ENCODE peak calls at places on chromosomes 3 and 15, in five cellular contexts. One of them, this sample, is unnamed.

GRCh38 chr15:97566957-97567356 is 393.5 kb upstream of the ARRDC4 start:
- DNase-seq in breast epithelium: no peak
- DNase-seq in left ventricle myocardium inferior: no peak
- DNase-seq in A549: no peak
- DNase-seq in NCI-H774: no peak
- DNase-seq in this sample: no peak

GRCh38 chr3:32132706-32133105 is 26.3 kb downstream of the GPD1L start:
- DNase-seq in breast epithelium: no peak
- DNase-seq in left ventricle myocardium inferior: no peak
- DNase-seq in A549: no peak
- DNase-seq in NCI-H774: no peak
- DNase-seq in this sample: no peak

GRCh38 chr3:3665961-3666640 is 133.1 kb upstream of the LRRN1 start:
- DNase-seq in breast epithelium: no peak
- DNase-seq in left ventricle myocardium inferior: peak; percentile 63
- DNase-seq in A549: no peak
- DNase-seq in NCI-H774: peak; percentile 35
- DNase-seq in this sample: no peak

GRCh38 chr3:179896507-179896906 is 140.2 kb downstream of the PEX5L start:
- DNase-seq in breast epithelium: no peak
- DNase-seq in left ventricle myocardium inferior: no peak
- DNase-seq in A549: no peak
- DNase-seq in NCI-H774: no peak
- DNase-seq in this sample: no peak

GRCh38 chr15:66650433-66650832 is 51.6 kb upstream of the SMAD6 start:
- DNase-seq in breast epithelium: no peak
- DNase-seq in left ventricle myocardium inferior: peak; percentile 37
- DNase-seq in A549: peak; percentile 27
- DNase-seq in NCI-H774: no peak
- DNase-seq in this sample: no peak

GRCh38 chr3:45145681-45146614 is at the start of gene CDCP1:
- DNase-seq in breast epithelium: no peak
- DNase-seq in left ventricle myocardium inferior: no peak
- DNase-seq in A549: no peak
- DNase-seq in NCI-H774: peak; percentile 29
- DNase-seq in this sample: no peak

GRCh38 chr3:140365872-140366697 is 311.8 kb upstream of the TRIM42 start:
- DNase-seq in breast epithelium: no peak
- DNase-seq in left ventricle myocardium inferior: no peak
- DNase-seq in A549: no peak
- DNase-seq in NCI-H774: no peak
- DNase-seq in this sample: no peak

GRCh38 chr3:123152656-123153055 is 49.1 kb upstream of the SEC22A start:
- DNase-seq in breast epithelium: no peak
- DNase-seq in left ventricle myocardium inferior: no peak
- DNase-seq in A549: no peak
- DNase-seq in NCI-H774: no peak
- DNase-seq in this sample: no peak

GRCh38 chr15:57462391-57462790 is 86.1 kb downstream of the CGNL1 start:
- DNase-seq in breast epithelium: no peak
- DNase-seq in left ventricle myocardium inferior: no peak
- DNase-seq in A549: no peak
- DNase-seq in NCI-H774: no peak
- DNase-seq in this sample: no peak

GRCh38 chr15:20340931-20341661 is 200.5 kb downstream of the GOLGA6L6 start:
- DNase-seq in breast epithelium: peak; percentile 89
- DNase-seq in left ventricle myocardium inferior: peak; percentile 71
- DNase-seq in A549: peak; percentile 35
- DNase-seq in NCI-H774: no peak
- DNase-seq in this sample: no peak

GRCh38 chr15:87326274-87326673 is 930.3 kb downstream of the NTRK3 start:
- DNase-seq in breast epithelium: no peak
- DNase-seq in left ventricle myocardium inferior: no peak
- DNase-seq in A549: no peak
- DNase-seq in NCI-H774: no peak
- DNase-seq in this sample: no peak

GRCh38 chr3:14520967-14521366 is 19.2 kb downstream of the GRIP2 start:
- DNase-seq in breast epithelium: no peak
- DNase-seq in left ventricle myocardium inferior: no peak
- DNase-seq in A549: no peak
- DNase-seq in NCI-H774: no peak
- DNase-seq in this sample: no peak

GRCh38 chr15:98433856-98434255 is 214.5 kb upstream of the IGF1R start:
- DNase-seq in breast epithelium: no peak
- DNase-seq in left ventricle myocardium inferior: no peak
- DNase-seq in A549: no peak
- DNase-seq in NCI-H774: no peak
- DNase-seq in this sample: no peak

GRCh38 chr3:66555214-66555844 is 54.5 kb upstream of the LRIG1 start:
- DNase-seq in breast epithelium: no peak
- DNase-seq in left ventricle myocardium inferior: no peak
- DNase-seq in A549: peak; percentile 10
- DNase-seq in NCI-H774: no peak
- DNase-seq in this sample: no peak

GRCh38 chr3:164401923-164402322 is 676.4 kb downstream of the SI start:
- DNase-seq in breast epithelium: no peak
- DNase-seq in left ventricle myocardium inferior: no peak
- DNase-seq in A549: no peak
- DNase-seq in NCI-H774: no peak
- DNase-seq in this sample: no peak

GRCh38 chr15:93708721-93709120 is 522.6 kb upstream of the MCTP2 start:
- DNase-seq in breast epithelium: no peak
- DNase-seq in left ventricle myocardium inferior: no peak
- DNase-seq in A549: no peak
- DNase-seq in NCI-H774: no peak
- DNase-seq in this sample: no peak

GRCh38 chr15:101445562-101446526 is 43.7 kb downstream of the PCSK6 start:
- DNase-seq in breast epithelium: no peak
- DNase-seq in left ventricle myocardium inferior: peak; percentile 87
- DNase-seq in A549: peak; percentile 22
- DNase-seq in NCI-H774: no peak
- DNase-seq in this sample: no peak

GRCh38 chr15:64010719-64011118 is 35.6 kb downstream of the DAPK2 start:
- DNase-seq in breast epithelium: peak; percentile 79
- DNase-seq in left ventricle myocardium inferior: peak; percentile 63
- DNase-seq in A549: peak; percentile 49
- DNase-seq in NCI-H774: peak; percentile 9
- DNase-seq in this sample: no peak

GRCh38 chr15:78061963-78062427 is 15.5 kb downstream of the TBC1D2B start:
- DNase-seq in breast epithelium: no peak
- DNase-seq in left ventricle myocardium inferior: no peak
- DNase-seq in A549: no peak
- DNase-seq in NCI-H774: no peak
- DNase-seq in this sample: no peak

GRCh38 chr3:15796771-15797599 is 794 bp downstream of the ANKRD28 start:
- DNase-seq in breast epithelium: no peak
- DNase-seq in left ventricle myocardium inferior: no peak
- DNase-seq in A549: peak; percentile 41
- DNase-seq in NCI-H774: no peak
- DNase-seq in this sample: peak; percentile 34

GRCh38 chr3:172592898-172593669 is 69.9 kb upstream of the TNFSF10 start:
- DNase-seq in breast epithelium: no peak
- DNase-seq in left ventricle myocardium inferior: no peak
- DNase-seq in A549: no peak
- DNase-seq in NCI-H774: no peak
- DNase-seq in this sample: no peak

GRCh38 chr3:172249039-172249438 is 199.2 kb downstream of the GHSR start:
- DNase-seq in breast epithelium: no peak
- DNase-seq in left ventricle myocardium inferior: no peak
- DNase-seq in A549: no peak
- DNase-seq in NCI-H774: no peak
- DNase-seq in this sample: no peak

GRCh38 chr3:32411442-32411841 is 19.8 kb downstream of the CMTM7 start:
- DNase-seq in breast epithelium: no peak
- DNase-seq in left ventricle myocardium inferior: no peak
- DNase-seq in A549: no peak
- DNase-seq in NCI-H774: no peak
- DNase-seq in this sample: no peak

GRCh38 chr3:98971183-98971681 is 69.7 kb upstream of the DCBLD2 start:
- DNase-seq in breast epithelium: no peak
- DNase-seq in left ventricle myocardium inferior: no peak
- DNase-seq in A549: peak; percentile 78
- DNase-seq in NCI-H774: no peak
- DNase-seq in this sample: no peak

GRCh38 chr3:54891540-54891897 is 36.3 kb downstream of the LRTM1 start:
- DNase-seq in breast epithelium: peak; percentile 79
- DNase-seq in left ventricle myocardium inferior: peak; percentile 74
- DNase-seq in A549: peak; percentile 79
- DNase-seq in NCI-H774: peak; percentile 41
- DNase-seq in this sample: peak; percentile 88

GRCh38 chr3:48502728-48503168 is 1.2 kb downstream of the SHISA5 start:
- DNase-seq in breast epithelium: peak; percentile 40
- DNase-seq in left ventricle myocardium inferior: peak; percentile 54
- DNase-seq in A549: no peak
- DNase-seq in NCI-H774: no peak
- DNase-seq in this sample: no peak

This sample was measured in AG04450.